ENCODE peak calls at places on chromosomes 11 and 22, in five cellular contexts. L is upper lobe of right lung; M is CD4-positive, alpha-beta memory T cell; E is right atrium auricular region; O is PC-3. G is an unnamed sample.

GRCh38 chr11:11782532-11783110 is 59.2 kb upstream of the USP47 start:
- DNase-seq in E (no peak), L (no peak), M (no peak), O (no peak), G (no peak)

GRCh38 chr11:32939046-32939445 is 46.4 kb downstream of the QSER1 start:
- DNase-seq in M (no peak), L (no peak), E (no peak), O (no peak), G (no peak)

GRCh38 chr22:22161924-22162851 is 82.4 kb upstream of the VPREB1 start:
- DNase-seq in O (no peak), M (no peak), E (no peak), L (no peak), G (no peak)

GRCh38 chr11:27282141-27282590 is 80.8 kb downstream of the CCDC34 start:
- DNase-seq in O (no peak), E (peak; percentile 79), M (no peak), L (no peak), G (peak; percentile 90)

GRCh38 chr11:33060271-33060670 is 20.9 kb downstream of the TCP11L1 start:
- DNase-seq in M (no peak), E (no peak), O (no peak), L (no peak), G (no peak)

GRCh38 chr11:80686889-80687288 is 1246.1 kb upstream of the TENM4 start:
- DNase-seq in L (no peak), O (no peak), M (no peak), E (no peak), G (no peak)

GRCh38 chr11:100855466-100856067 is 168.5 kb downstream of the ARHGAP42 start:
- DNase-seq in L (no peak), M (no peak), O (peak; percentile 86), E (no peak), G (peak; percentile 88)

GRCh38 chr22:33605201-33605600 is 315.1 kb downstream of the LARGE1 start:
- DNase-seq in L (no peak), O (no peak), E (no peak), M (no peak), G (peak; percentile 64)

GRCh38 chr22:27614291-27615007 is 187.1 kb downstream of the MN1 start:
- DNase-seq in M (no peak), E (no peak), L (no peak), O (no peak), G (peak; percentile 42)

GRCh38 chr11:29343465-29344333 is 673.1 kb downstream of the KCNA4 start:
- DNase-seq in M (no peak), L (peak; percentile 76), O (peak; percentile 76), E (no peak), G (peak; percentile 72)

GRCh38 chr11:9315078-9315688 is 790 bp upstream of the TMEM41B start:
- DNase-seq in L (no peak), M (no peak), E (no peak), O (no peak), G (no peak)

GRCh38 chr11:662689-663274 is 25.7 kb downstream of the DRD4 start:
- DNase-seq in M (peak; percentile 35), E (no peak), O (peak; percentile 54), L (peak; percentile 85), G (peak; percentile 60)

GRCh38 chr11:35764414-35764813 is 101.8 kb downstream of the TRIM44 start:
- DNase-seq in E (no peak), M (no peak), O (no peak), L (no peak), G (no peak)

GRCh38 chr22:48432721-48433518 is 1394.8 kb downstream of the BRD1 start:
- DNase-seq in M (no peak), O (no peak), E (no peak), L (peak; percentile 38), G (peak; percentile 0)

GRCh38 chr22:46107089-46107664 is 43.1 kb upstream of the PPARA start:
- DNase-seq in L (peak; percentile 82), M (no peak), E (no peak), O (no peak), G (no peak)

GRCh38 chr22:50703726-50704509 is 31.3 kb downstream of the SHANK3 start:
- DNase-seq in M (no peak), E (no peak), L (peak; percentile 58), O (no peak), G (no peak)

GRCh38 chr11:116461789-116462188 is 311.0 kb downstream of the BUD13 start:
- DNase-seq in L (no peak), M (no peak), E (no peak), O (no peak), G (no peak)

GRCh38 chr11:47918882-47919495 is 61.4 kb upstream of the PTPRJ start:
- DNase-seq in M (no peak), L (no peak), E (no peak), O (peak; percentile 57), G (peak; percentile 39)

GRCh38 chr11:93000511-93001476 is 31.3 kb downstream of the MTNR1B start:
- DNase-seq in E (no peak), M (no peak), L (no peak), O (peak; percentile 70), G (peak; percentile 79)

GRCh38 chr11:72782081-72782920 is 11.5 kb downstream of the STARD10 start:
- DNase-seq in L (no peak), M (no peak), E (no peak), O (no peak), G (no peak)

GRCh38 chr11:61162092-61162935 is 1.1 kb upstream of the VPS37C start:
- DNase-seq in O (peak; percentile 67), M (no peak), E (no peak), L (no peak), G (no peak)

GRCh38 chr22:47292546-47293320 is 530.3 kb downstream of the TBC1D22A start:
- DNase-seq in E (peak; percentile 16), L (no peak), O (no peak), M (no peak), G (peak; percentile 36)

GRCh38 chr11:106187860-106188456 is 110.5 kb downstream of the AASDHPPT start:
- DNase-seq in O (peak; percentile 37), L (no peak), M (no peak), E (no peak), G (no peak)

GRCh38 chr22:43991316-43992020 is 32.6 kb upstream of the PARVB start:
- DNase-seq in O (no peak), L (peak; percentile 27), M (no peak), E (no peak), G (no peak)

DNA sequence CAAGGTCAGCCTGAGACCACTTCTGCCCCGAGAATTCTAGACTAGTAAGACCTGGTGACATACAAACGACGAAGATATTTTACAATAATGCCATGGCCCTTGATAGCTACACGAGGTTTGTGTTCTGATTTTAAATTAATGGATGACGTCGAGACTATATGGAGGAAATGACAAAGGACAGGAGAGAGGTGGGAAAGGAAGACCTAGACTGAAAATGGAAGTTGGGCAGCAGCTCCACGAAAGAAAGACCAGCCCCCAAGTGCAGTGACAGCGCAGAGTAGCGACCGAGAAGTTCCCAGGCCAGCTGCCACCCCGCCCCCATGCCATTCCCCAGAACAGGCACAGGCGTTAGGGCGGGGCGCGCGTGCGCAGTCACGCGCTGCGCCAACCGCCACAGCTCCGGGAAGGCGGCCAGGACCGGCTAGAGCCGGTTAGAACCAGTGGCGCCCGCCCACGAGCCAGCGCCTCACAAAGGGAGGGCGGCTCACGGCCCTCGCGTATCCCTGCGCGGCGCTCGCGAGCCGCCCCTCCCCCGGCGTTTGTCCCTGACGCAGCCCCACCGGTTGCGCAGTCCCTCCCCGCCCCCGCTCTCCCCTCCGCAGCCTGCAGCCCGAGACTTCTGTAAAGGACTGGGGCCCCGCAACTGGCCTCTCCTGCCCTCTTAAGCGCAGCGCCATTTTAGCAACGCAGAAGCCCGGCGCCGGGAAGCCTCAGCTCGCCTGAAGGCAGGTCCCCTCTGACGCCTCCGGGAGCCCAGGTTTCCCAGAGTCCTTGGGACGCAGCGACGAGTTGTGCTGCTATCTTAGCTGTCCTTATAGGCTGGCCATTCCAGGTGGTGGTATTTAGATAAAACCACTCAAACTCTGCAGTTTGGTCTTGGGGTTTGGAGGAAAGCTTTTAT is 1.5 kb upstream of the MALAT1 start:
- DNase-seq in E (peak; percentile 99), L (peak; percentile 99), O (peak; percentile 99), M (peak; percentile 98), G (peak; percentile 99)
- H3K4me1 ChIP-seq in E (no peaks in the 10 kb centered on the region), L (peaks cover 47% of the 10 kb centered on the region), O (peaks cover 48% of the 10 kb centered on the region), M (peaks cover 16% of the 10 kb centered on the region), G (peaks cover 43% of the 10 kb centered on the region)

GRCh38 chr22:36022162-36022561 is 6.5 kb downstream of the RBFOX2 start:
- DNase-seq in E (no peak), M (no peak), L (no peak), O (no peak), G (peak; percentile 73)
- H3K4me1 ChIP-seq in E (no peaks in the 10 kb centered on the region), M (peaks cover 5% of the 10 kb centered on the region), L (peaks cover 20% of the 10 kb centered on the region), O (peaks cover 9% of the 10 kb centered on the region), G (peaks cover 30% of the 10 kb centered on the region)

GRCh38 chr11:71200761-71201160 is 51.6 kb downstream of the SHANK2 start:
- DNase-seq in O (no peak), L (peak; percentile 21), M (no peak), E (no peak), G (no peak)

GRCh38 chr11:71201936-71202597 is 50.3 kb downstream of the SHANK2 start:
- DNase-seq in L (no peak), M (no peak), E (no peak), O (no peak), G (no peak)

GRCh38 chr11:71202598-71202944 is 49.8 kb downstream of the SHANK2 start:
- DNase-seq in M (no peak), E (no peak), L (no peak), O (no peak), G (no peak)

GRCh38 chr11:71200172-71200716 is 52.1 kb downstream of the SHANK2 start:
- DNase-seq in M (no peak), L (no peak), O (peak; percentile 72), E (no peak), G (no peak)

GRCh38 chr11:71201231-71201630 is 51.1 kb downstream of the SHANK2 start:
- DNase-seq in M (no peak), L (no peak), O (no peak), E (no peak), G (no peak)
- H3K4me1 ChIP-seq in M (no peaks in the 10 kb centered on the region), L (peaks cover 9% of the 10 kb centered on the region), O (peaks cover 5% of the 10 kb centered on the region), E (no peaks in the 10 kb centered on the region), G (peaks cover 2% of the 10 kb centered on the region)

DNA sequence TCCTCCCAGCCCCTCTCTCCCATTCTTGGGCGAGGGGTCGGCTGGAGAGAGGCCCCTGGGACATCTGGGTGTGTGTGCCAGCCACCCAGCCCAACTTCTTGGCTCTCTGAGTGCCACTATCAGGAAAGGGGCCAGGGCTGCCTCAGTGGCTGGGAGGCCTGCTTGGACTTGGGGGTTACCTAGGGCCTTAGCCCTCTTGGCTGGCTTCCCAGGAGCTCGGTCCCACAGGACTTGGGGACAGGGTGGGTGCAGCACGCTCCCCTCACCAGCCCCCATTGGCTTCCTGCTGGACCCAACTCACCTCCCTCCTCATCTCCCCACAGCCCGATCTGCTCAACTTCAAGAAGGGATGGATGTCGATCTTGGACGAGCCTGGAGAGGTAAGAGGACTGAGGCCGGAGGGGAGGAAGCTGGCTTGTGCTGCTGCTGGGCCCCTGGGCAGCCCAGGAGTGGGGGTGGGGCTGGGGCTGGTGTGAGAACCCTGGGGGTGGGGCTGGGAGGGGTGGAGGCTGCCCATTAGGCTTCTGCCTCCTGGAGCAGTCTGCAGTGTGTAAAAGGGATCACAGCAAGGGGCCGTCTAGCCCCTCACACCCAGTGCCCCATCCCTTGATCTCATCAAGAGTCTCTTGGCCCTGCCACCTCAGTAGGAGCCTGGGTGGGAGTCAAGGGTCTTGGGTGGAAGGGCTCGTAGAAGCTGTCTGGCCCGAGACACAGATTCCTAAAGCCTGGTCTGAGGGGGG is 54.8 kb downstream of the TRIOBP start:
- DNase-seq in E (no peak), L (no peak), M (no peak), O (peak; percentile 31), G (no peak)
- H3K4me1 ChIP-seq in E (no peaks in the 10 kb centered on the region), L (peaks cover 76% of the 10 kb centered on the region), M (peaks cover 14% of the 10 kb centered on the region), O (peaks cover 70% of the 10 kb centered on the region), G (peaks cover 72% of the 10 kb centered on the region)

DNA sequence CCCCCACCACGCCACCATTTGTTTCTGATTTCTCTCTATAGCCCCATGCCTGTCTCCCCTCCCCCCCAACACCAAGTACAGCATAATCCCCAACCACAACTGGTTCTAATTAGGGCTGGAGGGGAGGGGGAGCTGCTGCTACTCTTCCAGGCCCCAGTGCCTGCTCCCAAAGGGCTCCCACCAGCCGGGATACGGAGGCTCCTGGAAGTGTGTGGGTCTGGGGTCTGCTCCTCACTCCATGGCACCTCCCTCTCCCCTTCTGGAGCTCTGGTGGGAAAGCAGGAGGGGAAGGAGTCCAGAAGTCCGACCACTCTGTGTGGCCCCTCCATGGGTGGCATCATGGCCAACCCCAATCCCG is 18.0 kb downstream of the BCL9L start:
- DNase-seq in O (no peak), E (no peak), L (peak; percentile 54), M (no peak), G (peak; percentile 71)
- H3K4me1 ChIP-seq in O (peaks cover 47% of the 10 kb centered on the region), E (no peaks in the 10 kb centered on the region), L (peaks cover 54% of the 10 kb centered on the region), M (peaks cover 59% of the 10 kb centered on the region), G (peaks cover 49% of the 10 kb centered on the region)